ENCODE peak calls at places on chromosomes 3 and 15, in ten cellular contexts. A is IMR-90; U is OCI-LY7; D is right cardiac atrium; V is neuronal stem cell; X is tibial artery; F is tibial nerve; I is upper lobe of right lung; C is transverse colon; J is CD8-positive, alpha-beta memory T cell. B is an unnamed sample. For H3K9me3, the result is how much of the 10 kb centered on the place peaks cover.

GRCh38 chr3:159637895-159638542 is 350.6 kb upstream of the IL12A start:
- DNase-seq in A (peak), U (no peak), D (no peak), V (no peak), X (no peak), F (no peak), I (no peak), C (no peak), J (no peak), B (no peak)

GRCh38 chr3:167032267-167032876 is 347.7 kb downstream of the ZBBX start:
- DNase-seq in A (peak), U (peak), D (no peak), V (peak), X (no peak), F (no peak), I (no peak), C (no peak), J (no peak), B (no peak)

GRCh38 chr3:133821767-133822638 is 16.4 kb downstream of the SRPRB start:
- DNase-seq in A (peak), U (no peak), D (peak), V (no peak), X (peak), F (peak), I (no peak), C (peak), J (no peak), B (no peak)

GRCh38 chr15:91884604-91885003 is 31.1 kb downstream of the SLCO3A1 start:
- DNase-seq in A (peak), U (no peak), D (no peak), V (no peak), X (no peak), F (no peak), I (no peak), C (no peak), J (no peak), B (no peak)

GRCh38 chr3:102691507-102691906 is 256.7 kb downstream of the ZPLD1 start:
- DNase-seq in A (no peak), U (no peak), D (no peak), V (no peak), X (no peak), F (no peak), I (no peak), C (no peak), J (no peak), B (no peak)

GRCh38 chr15:58147151-58147550 is 9.0 kb downstream of the AQP9 start:
- DNase-seq in A (no peak), U (no peak), D (no peak), V (no peak), X (no peak), F (peak), I (no peak), C (no peak), J (no peak), B (no peak)

GRCh38 chr15:51853987-51854386 is 24.5 kb downstream of the TMOD3 start:
- DNase-seq in A (peak), U (no peak), D (no peak), V (no peak), X (no peak), F (no peak), I (no peak), C (no peak), J (no peak), B (no peak)

GRCh38 chr3:184472723-184473419 is 88.7 kb upstream of the EPHB3 start:
- DNase-seq in A (no peak), U (peak), D (no peak), V (no peak), X (peak), F (peak), I (no peak), C (peak), J (no peak), B (no peak)

GRCh38 chr15:29671308-29671981 is 150.8 kb downstream of the TJP1 start:
- DNase-seq in A (peak), U (no peak), D (no peak), V (no peak), X (no peak), F (no peak), I (no peak), C (no peak), J (no peak), B (no peak)

GRCh38 chr3:151226088-151226563 is 23.1 kb upstream of the GPR171 start:
- DNase-seq in A (peak), U (no peak), D (no peak), V (no peak), X (no peak), F (no peak), I (no peak), C (no peak), J (no peak), B (no peak)

GRCh38 chr3:185327052-185327451 is 35.9 kb upstream of the MAP3K13 start:
- DNase-seq in A (no peak), U (no peak), D (no peak), V (no peak), X (no peak), F (no peak), I (no peak), C (no peak), J (no peak), B (no peak)

GRCh38 chr3:133568294-133569014 is 5.0 kb upstream of the CDV3 start:
- DNase-seq in A (peak), U (no peak), D (no peak), V (no peak), X (no peak), F (no peak), I (no peak), C (no peak), J (no peak), B (no peak)

GRCh38 chr3:152729906-152730305 is 105.0 kb upstream of the P2RY1 start:
- DNase-seq in A (no peak), U (no peak), D (no peak), V (no peak), X (no peak), F (no peak), I (no peak), C (no peak), J (no peak), B (no peak)

DNA sequence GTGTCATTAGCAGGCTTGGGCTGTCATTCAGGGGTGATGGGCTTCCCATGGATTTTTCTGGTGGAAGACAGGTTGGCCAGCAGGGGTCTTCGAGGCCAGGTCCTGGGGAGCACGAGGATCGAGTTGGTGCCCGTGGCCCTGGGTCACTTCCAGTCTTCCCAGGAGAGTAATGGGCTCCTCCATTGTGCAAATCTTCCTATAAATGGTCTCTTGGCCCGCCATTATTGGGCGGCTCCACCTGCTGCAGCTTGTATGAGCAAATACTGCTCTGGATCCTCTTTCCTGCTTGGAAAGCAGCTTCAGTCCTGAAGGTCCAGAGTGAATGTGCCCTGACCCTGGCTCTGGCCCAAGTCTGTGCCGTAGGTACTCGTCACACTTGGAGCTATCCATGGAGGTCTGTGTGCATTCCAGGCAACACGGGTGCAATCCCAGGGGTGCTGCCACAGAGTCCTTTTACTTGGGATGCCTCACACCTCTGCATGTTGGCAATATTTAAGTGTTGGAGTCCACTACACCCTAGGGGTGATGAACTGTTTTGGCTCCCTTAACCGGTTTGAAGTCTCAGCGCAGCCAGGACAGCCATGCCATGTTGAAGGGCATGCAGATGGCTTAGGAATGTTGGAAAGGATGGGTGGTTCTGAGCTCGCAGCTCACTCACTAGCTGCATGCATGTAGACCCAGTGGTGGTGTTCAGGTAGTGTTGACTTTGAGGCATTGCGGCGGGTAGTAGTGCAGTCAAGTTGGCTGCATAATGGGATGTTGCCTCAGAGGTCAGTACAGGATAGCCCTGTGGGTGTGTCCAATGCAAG is 97.6 kb downstream of the SNRPN start:
- DNase-seq in A (no peak), U (no peak), D (no peak), V (no peak), X (no peak), F (no peak), I (peak), C (no peak), J (no peak), B (no peak)
- H3K9me3 ChIP-seq in A (half or more), U (under half), D (half or more), V (half or more), X (half or more), F (half or more), I (half or more), C (half or more), J (half or more), B (half or more)

GRCh38 chr15:85838655-85839054 is 43.9 kb upstream of the KLHL25 start:
- DNase-seq in A (no peak), U (no peak), D (no peak), V (no peak), X (no peak), F (no peak), I (no peak), C (peak), J (no peak), B (no peak)

GRCh38 chr15:85839637-85840036 is 44.9 kb upstream of the KLHL25 start:
- DNase-seq in A (no peak), U (no peak), D (no peak), V (no peak), X (no peak), F (no peak), I (no peak), C (no peak), J (no peak), B (no peak)

GRCh38 chr15:85834651-85835050 is 39.9 kb upstream of the KLHL25 start:
- DNase-seq in A (no peak), U (no peak), D (no peak), V (no peak), X (no peak), F (no peak), I (no peak), C (no peak), J (no peak), B (no peak)

GRCh38 chr15:85837881-85838280 is 43.2 kb upstream of the KLHL25 start:
- DNase-seq in A (no peak), U (no peak), D (no peak), V (no peak), X (no peak), F (no peak), I (no peak), C (peak), J (no peak), B (no peak)

GRCh38 chr15:85837011-85837433 is 42.3 kb upstream of the KLHL25 start:
- DNase-seq in A (no peak), U (no peak), D (no peak), V (no peak), X (no peak), F (no peak), I (no peak), C (peak), J (no peak), B (no peak)
- H3K27ac ChIP-seq in A (no peak), U (no peak), D (no peak), V (no peak), X (no peak), F (no peak), I (no peak), C (peak), J (no peak), B (no peak)

GRCh38 chr15:24223739-24224138 is 451.8 kb upstream of the NPAP1 start:
- DNase-seq in A (no peak), U (no peak), D (no peak), V (no peak), X (no peak), F (no peak), I (no peak), C (no peak), J (no peak), B (no peak)
- H3K9me3 ChIP-seq in A (under half), U (under half), D (under half), V (under half), X (under half), F (under half), I (under half), C (under half), J (under half), B (under half)

GRCh38 chr15:20356444-20357138 is 185.0 kb downstream of the GOLGA6L6 start:
- DNase-seq in A (no peak), U (peak), D (peak), V (peak), X (peak), F (peak), I (peak), C (peak), J (peak), B (peak)
- H3K27ac ChIP-seq in A (no peak), U (no peak), D (no peak), V (no peak), X (no peak), F (no peak), I (no peak), C (no peak), J (no peak), B (no peak)

GRCh38 chr15:25684521-25685215 is 178.5 kb downstream of the ATP10A start:
- DNase-seq in A (peak), U (no peak), D (peak), V (no peak), X (peak), F (peak), I (no peak), C (no peak), J (no peak), B (no peak)
- H3K9me3 ChIP-seq in A (under half), U (under half), D (under half), V (under half), X (under half), F (under half), I (under half), C (under half), J (under half), B (under half)

GRCh38 chr3:74445541-74445940 is 168.9 kb downstream of the CNTN3 start:
- DNase-seq in A (no peak), U (no peak), D (no peak), V (no peak), X (no peak), F (no peak), I (no peak), C (no peak), J (no peak), B (no peak)
- H3K27ac ChIP-seq in A (no peak), U (no peak), D (no peak), V (no peak), X (no peak), F (no peak), I (no peak), C (no peak), J (no peak), B (no peak)

B was measured in CD8-positive, alpha-beta T cell.